ENCODE peak calls at places on chromosomes 4 and X, in four cellular contexts. H, C, T and F are unnamed samples.

GRCh38 chr4:57073559-57073958 is 36.6 kb downstream of the IGFBP7 start:
- DNase-seq in H (no peak), C (no peak), T (no peak), F (no peak)

GRCh38 chr4:82797591-82798081 is 960 bp downstream of the SCD5 start:
- DNase-seq in H (no peak), C (peak), T (peak), F (no peak)

GRCh38 chr4:8761167-8761823 is 110.3 kb downstream of the HMX1 start:
- DNase-seq in H (no peak), C (no peak), T (no peak), F (no peak)

GRCh38 chr4:121964958-121965357 is 13.1 kb upstream of the TRPC3 start:
- DNase-seq in H (no peak), C (no peak), T (no peak), F (no peak)

GRCh38 chr4:80202190-80202711 is 4.9 kb downstream of the PRDM8 start:
- DNase-seq in H (peak), C (peak), T (peak), F (no peak)

GRCh38 chrX:134537179-134537945 is 77.4 kb downstream of the HPRT1 start:
- DNase-seq in H (no peak), C (peak), T (no peak), F (no peak)

GRCh38 chr4:107283587-107284559 is 247.8 kb upstream of the DKK2 start:
- DNase-seq in H (no peak), C (peak), T (peak), F (no peak)

GRCh38 chr4:22315643-22316042 is 200.2 kb downstream of the ADGRA3 start:
- DNase-seq in H (no peak), C (no peak), T (no peak), F (no peak)

GRCh38 chr4:147732516-147733193 is 767 bp downstream of the ARHGAP10 start:
- DNase-seq in H (no peak), C (peak), T (peak), F (no peak)

GRCh38 chrX:148530464-148531077 is 30.2 kb downstream of the AFF2 start:
- DNase-seq in H (no peak), C (no peak), T (no peak), F (no peak)

GRCh38 chr4:78684196-78685079 is 91.7 kb upstream of the BMP2K start:
- DNase-seq in H (no peak), C (no peak), T (no peak), F (no peak)

GRCh38 chr4:65046496-65047101 is 623.7 kb downstream of the EPHA5 start:
- DNase-seq in H (no peak), C (no peak), T (peak), F (no peak)

GRCh38 chrX:136215559-136215958 is 35.6 kb downstream of the MAP7D3 start:
- DNase-seq in H (no peak), C (peak), T (no peak), F (no peak)

GRCh38 chrX:13570245-13570573 is 808 bp downstream of the EGFL6 start:
- DNase-seq in H (no peak), C (no peak), T (no peak), F (no peak)